ENCODE peak calls at places on chromosomes 2 and 18, in eight cellular contexts. S, D, P, Q, Y, J, K and W are unnamed samples.

GRCh38 chr2:241794250-241794823 is 14.7 kb upstream of the NEU4 start:
- DNase-seq in D (no peak), S (no peak), P (no peak), K (no peak), Y (no peak), Q (no peak), J (no peak), W (no peak)

GRCh38 chr2:71492112-71492511 is 38.8 kb downstream of the DYSF start:
- DNase-seq in P (no peak), K (no peak), Y (no peak), J (peak), Q (peak), S (no peak), D (no peak), W (no peak)

GRCh38 chr18:59029663-59030421 is 109.8 kb upstream of the SEC11C start:
- DNase-seq in Y (no peak), J (no peak), P (no peak), D (no peak), Q (no peak), S (no peak), K (no peak), W (no peak)

GRCh38 chr2:24359701-24360049 is 661 bp downstream of the ITSN2 start:
- DNase-seq in D (no peak), Q (peak), S (peak), P (peak), J (no peak), K (peak), Y (peak), W (peak)

GRCh38 chr2:102620367-102620766 is 1.0 kb downstream of the SLC9A2 start:
- DNase-seq in P (peak), J (no peak), Q (no peak), S (peak), K (no peak), D (no peak), Y (no peak), W (peak)

GRCh38 chr2:55431982-55432627 is 12.4 kb upstream of the CCDC88A start:
- DNase-seq in K (peak), P (no peak), D (no peak), Y (no peak), Q (peak), S (peak), J (peak), W (peak)

GRCh38 chr18:36856815-36857214 is 27.9 kb downstream of the KIAA1328 start:
- DNase-seq in K (no peak), Y (no peak), Q (no peak), P (no peak), D (no peak), S (no peak), J (no peak), W (no peak)

GRCh38 chr18:21363411-21363810 is 121.4 kb downstream of the GREB1L start:
- DNase-seq in Y (no peak), K (peak), S (no peak), P (no peak), Q (no peak), J (no peak), D (no peak), W (peak)

GRCh38 chr2:162025121-162025911 is 48.7 kb downstream of the DPP4 start:
- DNase-seq in Q (peak), K (no peak), J (no peak), P (no peak), S (no peak), Y (no peak), D (peak), W (no peak)